ENCODE peak calls at places on chromosomes 11 and 22, in five cellular contexts. One of them, this sample, is unnamed.

GRCh38 chr11:78699606-78700005 is 124.9 kb upstream of the NARS2 start:
- DNase-seq in dorsolateral prefrontal cortex: no peak
- DNase-seq in RWPE1: no peak
- DNase-seq in A549: no peak
- DNase-seq in lower lobe of right lung: no peak
- DNase-seq in this sample: no peak

GRCh38 chr11:64759131-64759721 is 548 bp downstream of the PYGM start:
- DNase-seq in lower lobe of right lung: no peak
- DNase-seq in A549: no peak
- DNase-seq in RWPE1: no peak
- DNase-seq in dorsolateral prefrontal cortex: peak
- DNase-seq in this sample: no peak

GRCh38 chr11:114147389-114148382 is 88.2 kb downstream of the ZBTB16 start:
- DNase-seq in RWPE1: no peak
- DNase-seq in dorsolateral prefrontal cortex: no peak
- DNase-seq in lower lobe of right lung: no peak
- DNase-seq in A549: no peak
- DNase-seq in this sample: no peak

GRCh38 chr11:73570415-73571114 is 27.3 kb downstream of the FAM168A start:
- DNase-seq in A549: peak
- DNase-seq in dorsolateral prefrontal cortex: no peak
- DNase-seq in RWPE1: peak
- DNase-seq in lower lobe of right lung: no peak
- DNase-seq in this sample: peak

GRCh38 chr22:28146401-28147304 is 227.6 kb upstream of the PITPNB start:
- DNase-seq in A549: no peak
- DNase-seq in lower lobe of right lung: no peak
- DNase-seq in RWPE1: no peak
- DNase-seq in dorsolateral prefrontal cortex: no peak
- DNase-seq in this sample: no peak

GRCh38 chr22:49760630-49761571 is 66.8 kb downstream of the BRD1 start:
- DNase-seq in lower lobe of right lung: no peak
- DNase-seq in dorsolateral prefrontal cortex: no peak
- DNase-seq in RWPE1: no peak
- DNase-seq in A549: no peak
- DNase-seq in this sample: no peak

GRCh38 chr22:26674211-26675190 is 17.1 kb downstream of the MIAT start:
- DNase-seq in RWPE1: no peak
- DNase-seq in dorsolateral prefrontal cortex: no peak
- DNase-seq in lower lobe of right lung: no peak
- DNase-seq in A549: no peak
- DNase-seq in this sample: no peak

GRCh38 chr11:73538381-73538872 is 59.5 kb downstream of the FAM168A start:
- DNase-seq in lower lobe of right lung: no peak
- DNase-seq in A549: no peak
- DNase-seq in RWPE1: no peak
- DNase-seq in dorsolateral prefrontal cortex: no peak
- DNase-seq in this sample: no peak

GRCh38 chr11:65945430-65945911 is at the start of gene TSGA10IP:
- DNase-seq in lower lobe of right lung: no peak
- DNase-seq in dorsolateral prefrontal cortex: no peak
- DNase-seq in A549: no peak
- DNase-seq in RWPE1: no peak
- DNase-seq in this sample: no peak

GRCh38 chr22:19103881-19104821 is 18.1 kb downstream of the DGCR2 start:
- DNase-seq in lower lobe of right lung: no peak
- DNase-seq in A549: no peak
- DNase-seq in dorsolateral prefrontal cortex: peak
- DNase-seq in RWPE1: no peak
- DNase-seq in this sample: no peak

GRCh38 chr11:5891216-5891800 is 1.7 kb upstream of the OR52E5 start:
- DNase-seq in A549: peak
- DNase-seq in dorsolateral prefrontal cortex: no peak
- DNase-seq in lower lobe of right lung: no peak
- DNase-seq in RWPE1: no peak
- DNase-seq in this sample: no peak

GRCh38 chr11:870127-870413 is 27.4 kb downstream of the TSPAN4 start:
- DNase-seq in RWPE1: no peak
- DNase-seq in A549: no peak
- DNase-seq in lower lobe of right lung: no peak
- DNase-seq in dorsolateral prefrontal cortex: no peak
- DNase-seq in this sample: no peak

GRCh38 chr11:133996671-133997070 is 39.9 kb upstream of the IGSF9B start:
- DNase-seq in dorsolateral prefrontal cortex: no peak
- DNase-seq in lower lobe of right lung: no peak
- DNase-seq in RWPE1: no peak
- DNase-seq in A549: no peak
- DNase-seq in this sample: no peak

GRCh38 chr11:93529707-93530467 is 13.3 kb downstream of the SMCO4 start:
- DNase-seq in lower lobe of right lung: peak
- DNase-seq in A549: no peak
- DNase-seq in RWPE1: no peak
- DNase-seq in dorsolateral prefrontal cortex: no peak
- DNase-seq in this sample: no peak

GRCh38 chr11:130816941-130817607 is 99.2 kb downstream of the SNX19 start:
- DNase-seq in RWPE1: no peak
- DNase-seq in dorsolateral prefrontal cortex: no peak
- DNase-seq in A549: no peak
- DNase-seq in lower lobe of right lung: no peak
- DNase-seq in this sample: no peak

GRCh38 chr11:109940816-109941215 is 152.4 kb upstream of the ZC3H12C start:
- DNase-seq in dorsolateral prefrontal cortex: no peak
- DNase-seq in lower lobe of right lung: no peak
- DNase-seq in RWPE1: peak
- DNase-seq in A549: peak
- DNase-seq in this sample: peak

GRCh38 chr11:17273668-17274321 is 2.7 kb upstream of the NUCB2 start:
- DNase-seq in A549: peak
- DNase-seq in dorsolateral prefrontal cortex: no peak
- DNase-seq in lower lobe of right lung: no peak
- DNase-seq in RWPE1: no peak
- DNase-seq in this sample: no peak

GRCh38 chr11:2813141-2813908 is 72.2 kb downstream of the CDKN1C start:
- DNase-seq in RWPE1: no peak
- DNase-seq in dorsolateral prefrontal cortex: no peak
- DNase-seq in lower lobe of right lung: peak
- DNase-seq in A549: no peak
- DNase-seq in this sample: no peak

DNA sequence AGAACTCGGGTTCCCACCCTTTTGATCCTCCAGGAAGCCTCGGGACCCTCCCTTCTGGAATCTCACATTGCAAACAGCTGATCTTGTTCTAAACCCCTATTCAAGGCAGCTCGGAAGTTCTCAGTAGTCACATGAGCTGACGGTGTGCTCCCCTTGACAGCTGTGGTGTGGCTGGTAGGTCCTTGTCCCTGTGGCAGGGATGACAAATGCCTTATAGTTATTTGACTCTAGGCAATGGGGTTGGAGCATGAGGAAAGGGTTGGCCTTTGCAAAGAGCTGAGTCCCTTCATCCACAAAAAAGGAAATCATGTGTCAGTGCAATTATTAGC is 23.6 kb downstream of the EIF4G2 start:
- DNase-seq in A549: no peak
- DNase-seq in dorsolateral prefrontal cortex: no peak
- DNase-seq in lower lobe of right lung: no peak
- DNase-seq in RWPE1: no peak
- DNase-seq in this sample: no peak
- H3K27ac ChIP-seq in A549: no peak
- H3K27ac ChIP-seq in dorsolateral prefrontal cortex: no peak
- H3K27ac ChIP-seq in lower lobe of right lung: no peak
- H3K27ac ChIP-seq in RWPE1: no peak
- H3K27ac ChIP-seq in this sample: no peak

GRCh38 chr11:15927866-15928217 is 428.5 kb downstream of the SOX6 start:
- DNase-seq in RWPE1: no peak
- DNase-seq in A549: no peak
- DNase-seq in lower lobe of right lung: no peak
- DNase-seq in dorsolateral prefrontal cortex: no peak
- DNase-seq in this sample: no peak
- H3K27ac ChIP-seq in RWPE1: no peak
- H3K27ac ChIP-seq in A549: no peak
- H3K27ac ChIP-seq in lower lobe of right lung: no peak
- H3K27ac ChIP-seq in dorsolateral prefrontal cortex: no peak
- H3K27ac ChIP-seq in this sample: no peak

DNA sequence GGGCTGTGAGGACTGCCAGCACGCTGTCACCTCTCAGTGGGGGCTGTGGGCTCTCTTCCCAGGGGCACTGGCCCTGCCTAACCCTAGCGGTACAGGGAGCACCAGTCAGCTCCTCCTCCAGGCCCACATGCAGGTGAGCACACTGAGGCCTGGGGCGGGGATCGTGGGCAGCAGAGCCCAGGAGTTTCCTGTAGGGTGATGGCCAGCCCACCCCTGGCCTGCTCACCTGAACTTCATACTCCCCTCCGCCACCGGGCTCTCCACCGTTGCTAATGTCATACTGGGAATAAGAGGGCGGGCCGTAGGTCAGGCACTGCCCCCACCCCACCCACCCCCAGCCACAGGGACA is 10.0 kb upstream of the TREH start:
- DNase-seq in lower lobe of right lung: no peak
- DNase-seq in RWPE1: no peak
- DNase-seq in dorsolateral prefrontal cortex: no peak
- DNase-seq in A549: no peak
- DNase-seq in this sample: no peak
- H3K27ac ChIP-seq in lower lobe of right lung: peak
- H3K27ac ChIP-seq in RWPE1: peak
- H3K27ac ChIP-seq in dorsolateral prefrontal cortex: peak
- H3K27ac ChIP-seq in A549: peak
- H3K27ac ChIP-seq in this sample: peak

GRCh38 chr11:13667245-13667644 is 1.2 kb upstream of the FAR1 start:
- DNase-seq in RWPE1: no peak
- DNase-seq in dorsolateral prefrontal cortex: no peak
- DNase-seq in A549: no peak
- DNase-seq in lower lobe of right lung: no peak
- DNase-seq in this sample: no peak
- H3K27ac ChIP-seq in RWPE1: no peak
- H3K27ac ChIP-seq in dorsolateral prefrontal cortex: peak
- H3K27ac ChIP-seq in A549: peak
- H3K27ac ChIP-seq in lower lobe of right lung: no peak
- H3K27ac ChIP-seq in this sample: peak

GRCh38 chr11:125257185-125257584 is 92.6 kb downstream of the PKNOX2 start:
- DNase-seq in A549: peak
- DNase-seq in RWPE1: no peak
- DNase-seq in dorsolateral prefrontal cortex: no peak
- DNase-seq in lower lobe of right lung: no peak
- DNase-seq in this sample: no peak
- H3K27ac ChIP-seq in A549: no peak
- H3K27ac ChIP-seq in RWPE1: no peak
- H3K27ac ChIP-seq in dorsolateral prefrontal cortex: no peak
- H3K27ac ChIP-seq in lower lobe of right lung: no peak
- H3K27ac ChIP-seq in this sample: no peak

GRCh38 chr11:128728767-128729587 is 35.1 kb downstream of the FLI1 start:
- DNase-seq in A549: no peak
- DNase-seq in lower lobe of right lung: no peak
- DNase-seq in dorsolateral prefrontal cortex: no peak
- DNase-seq in RWPE1: no peak
- DNase-seq in this sample: no peak
- H3K27ac ChIP-seq in A549: no peak
- H3K27ac ChIP-seq in lower lobe of right lung: peak
- H3K27ac ChIP-seq in dorsolateral prefrontal cortex: no peak
- H3K27ac ChIP-seq in RWPE1: no peak
- H3K27ac ChIP-seq in this sample: no peak

GRCh38 chr11:83051760-83052671 is 19.7 kb downstream of the RAB30 start:
- DNase-seq in lower lobe of right lung: no peak
- DNase-seq in dorsolateral prefrontal cortex: no peak
- DNase-seq in A549: peak
- DNase-seq in RWPE1: peak
- DNase-seq in this sample: peak
- H3K27ac ChIP-seq in lower lobe of right lung: peak
- H3K27ac ChIP-seq in dorsolateral prefrontal cortex: peak
- H3K27ac ChIP-seq in A549: peak
- H3K27ac ChIP-seq in RWPE1: peak
- H3K27ac ChIP-seq in this sample: peak